ENCODE peak calls at places on chromosomes 16 and 17, in five cellular contexts. F is cardiac muscle cell, C is HCT116, J is HL-60, E is dorsolateral prefrontal cortex. T is an unnamed sample.

GRCh38 chr16:11059588-11059987 is 115.2 kb downstream of the CLEC16A start:
- DNase-seq in C (no peak), E (no peak), F (no peak), J (no peak), T (no peak)

GRCh38 chr17:27540300-27541105 is 84.3 kb downstream of the KSR1 start:
- DNase-seq in E (peak), J (peak), F (peak), C (no peak), T (no peak)

GRCh38 chr16:86405319-86405718 is 105.0 kb upstream of the FOXF1 start:
- DNase-seq in J (no peak), C (no peak), F (no peak), E (no peak), T (no peak)

GRCh38 chr17:44097110-44097810 is 26.2 kb downstream of the HDAC5 start:
- DNase-seq in F (peak), C (no peak), E (no peak), J (no peak), T (no peak)

GRCh38 chr17:64005734-64006167 is 7.6 kb downstream of the PRR29 start:
- DNase-seq in F (no peak), E (no peak), J (no peak), C (no peak), T (no peak)

GRCh38 chr17:61551255-61551742 is 39.7 kb downstream of the NACA2 start:
- DNase-seq in E (no peak), C (peak), J (no peak), F (peak), T (no peak)

GRCh38 chr17:9994761-9995160 is 89.7 kb upstream of the RCVRN start:
- DNase-seq in E (no peak), J (no peak), F (no peak), C (no peak), T (no peak)

GRCh38 chr16:30901201-30902069 is 5.0 kb downstream of the CTF1 start:
- DNase-seq in C (no peak), F (peak), E (no peak), J (no peak), T (no peak)

GRCh38 chr17:27518048-27518447 is 61.8 kb downstream of the KSR1 start:
- DNase-seq in E (no peak), C (no peak), J (no peak), F (no peak), T (no peak)

GRCh38 chr17:8522577-8522976 is 86.9 kb downstream of the NDEL1 start:
- DNase-seq in J (no peak), E (no peak), C (no peak), F (peak), T (no peak)

GRCh38 chr16:74448990-74449389 is 27.7 kb upstream of the CLEC18B start:
- DNase-seq in E (no peak), F (peak), C (peak), J (peak), T (no peak)

GRCh38 chr17:7046127-7046724 is 2.3 kb upstream of the SLC16A11 start:
- DNase-seq in C (peak), J (no peak), F (no peak), E (peak), T (no peak)

GRCh38 chr17:67353929-67354557 is 12.3 kb downstream of the PSMD12 start:
- DNase-seq in F (no peak), C (no peak), E (no peak), J (peak), T (no peak)

DNA sequence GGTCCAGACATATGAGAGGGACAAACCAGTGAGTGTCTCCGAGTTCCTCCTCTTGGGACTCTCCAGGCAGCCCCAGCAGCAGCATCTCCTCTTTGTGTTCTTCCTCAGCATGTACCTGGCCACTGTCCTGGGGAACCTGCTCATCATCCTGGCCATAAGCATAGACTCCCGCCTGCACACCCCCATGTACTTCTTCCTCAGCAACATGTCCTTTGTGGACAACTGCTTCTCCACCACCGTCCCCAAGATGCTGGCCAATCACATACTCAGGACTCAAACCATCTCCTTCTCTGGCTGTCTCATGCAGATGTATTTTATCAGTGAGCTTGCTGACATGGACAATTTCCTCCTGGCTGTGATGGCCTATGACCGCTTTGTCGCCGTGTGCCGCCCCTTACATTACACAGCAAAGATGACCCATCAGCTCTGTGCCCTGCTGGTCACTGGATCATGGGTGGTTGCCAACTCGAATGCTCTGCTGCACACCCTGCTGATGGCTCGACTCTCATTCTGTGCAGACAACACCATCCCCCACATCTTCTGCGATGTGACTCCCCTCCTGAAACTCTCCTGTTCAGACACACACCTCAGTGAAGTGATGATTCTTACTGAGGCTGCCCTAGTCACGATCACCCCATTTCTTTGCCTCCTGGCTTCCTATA is 19.2 kb downstream of the ZNF200 start:
- DNase-seq in C (no peak), E (no peak), F (no peak), J (no peak), T (no peak)
- H3K4me3 ChIP-seq in C (no peak), E (no peak), F (no peak), J (no peak), T (no peak)

GRCh38 chr16:70697601-70698170 is 11.8 kb upstream of the MTSS2 start:
- DNase-seq in J (no peak), E (no peak), C (no peak), F (no peak), T (no peak)
- TF ChIP-seq CTCF in J (no peak), E (no peak), C (no peak), F (no peak), T (no peak)

GRCh38 chr16:57480127-57480753 is 6.1 kb downstream of the DOK4 start:
- DNase-seq in F (peak), E (no peak), C (no peak), J (no peak), T (no peak)

GRCh38 chr16:57479422-57480126 is 6.7 kb downstream of the DOK4 start:
- DNase-seq in E (peak), J (no peak), C (no peak), F (peak), T (no peak)

GRCh38 chr16:57478396-57479024 is 7.8 kb downstream of the DOK4 start:
- DNase-seq in C (no peak), F (no peak), J (no peak), E (no peak), T (no peak)

GRCh38 chr16:57477531-57478202 is 8.6 kb downstream of the DOK4 start:
- DNase-seq in E (no peak), C (no peak), J (no peak), F (no peak), T (no peak)

DNA sequence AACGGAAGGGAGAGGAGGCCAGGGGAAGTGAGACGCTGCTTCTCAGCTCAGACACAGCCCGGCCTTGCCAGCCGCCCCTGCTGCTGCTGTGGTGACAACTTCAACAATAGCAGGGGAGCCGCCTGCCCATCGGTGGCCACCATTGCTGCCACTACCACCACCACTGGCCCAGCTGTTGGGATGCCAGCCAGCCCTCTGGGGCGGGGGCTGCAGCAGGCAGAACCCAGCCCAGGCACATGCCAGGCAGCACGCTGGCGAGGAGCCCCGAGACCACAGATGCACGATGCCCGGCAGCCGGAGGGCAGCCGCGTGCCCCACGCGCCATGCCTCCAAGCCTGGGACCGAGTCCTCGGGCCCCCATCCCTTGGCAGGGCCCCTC is 7.3 kb downstream of the DOK4 start:
- DNase-seq in C (no peak), E (peak), J (no peak), F (no peak), T (no peak)
- H3K4me3 ChIP-seq in C (no peak), E (peak), J (no peak), F (peak), T (no peak)

GRCh38 chr17:80986816-80987480 is 4.7 kb upstream of the CHMP6 start:
- DNase-seq in J (peak), F (no peak), E (no peak), C (no peak), T (no peak)

GRCh38 chr17:80986046-80986445 is 5.6 kb upstream of the CHMP6 start:
- DNase-seq in E (no peak), C (no peak), J (no peak), F (no peak), T (no peak)

GRCh38 chr17:80982426-80982974 is 9.1 kb upstream of the CHMP6 start:
- DNase-seq in F (no peak), E (no peak), J (no peak), C (no peak), T (no peak)

GRCh38 chr17:80983545-80983944 is 8.1 kb upstream of the CHMP6 start:
- DNase-seq in C (no peak), J (no peak), F (no peak), E (no peak), T (no peak)

GRCh38 chr17:80984749-80985148 is 6.9 kb upstream of the CHMP6 start:
- DNase-seq in C (peak), F (peak), J (no peak), E (no peak), T (no peak)
- TF ChIP-seq CTCF in C (peak), F (peak), J (no peak), E (no peak), T (no peak)

T was measured in GM12864.